ENCODE peak calls at places on chromosomes 1 and 21, in eight cellular contexts. G is neural crest cell; P is activated CD8-positive, alpha-beta T cell treated with anti-CD3 and anti-CD28 coated beads for 36 hours; X is sciatic nerve; U is brain microvascular endothelial cell; V is SW 1271; F is heart right ventricle; K is germinal center. W is an unnamed sample.

GRCh38 chr1:50929376-50929958 is 30.6 kb downstream of the FAF1 start:
- DNase-seq in G (no peak), P (no peak), X (no peak), U (no peak), V (no peak), F (no peak), K (no peak), W (no peak)

GRCh38 chr1:87151500-87152421 is 176.9 kb upstream of the LMO4 start:
- DNase-seq in G (peak; percentile 77), P (peak; percentile 84), X (peak; percentile 89), U (peak; percentile 69), V (no peak), F (peak; percentile 78), K (peak; percentile 55), W (peak; percentile 69)

GRCh38 chr1:236301958-236302335 is 20.2 kb upstream of the ERO1B start:
- DNase-seq in G (no peak), P (no peak), X (no peak), U (no peak), V (no peak), F (no peak), K (no peak), W (no peak)

GRCh38 chr1:209349372-209350324 is 233.9 kb upstream of the CAMK1G start:
- DNase-seq in G (no peak), P (no peak), X (no peak), U (peak; percentile 34), V (no peak), F (no peak), K (no peak), W (no peak)

GRCh38 chr1:159211331-159212136 is 6.9 kb downstream of the ACKR1 start:
- DNase-seq in G (peak; percentile 61), P (peak; percentile 68), X (no peak), U (no peak), V (no peak), F (no peak), K (peak; percentile 54), W (peak; percentile 75)

GRCh38 chr1:60678381-60678780 is 404.0 kb upstream of the NFIA start:
- DNase-seq in G (no peak), P (no peak), X (no peak), U (no peak), V (no peak), F (no peak), K (no peak), W (no peak)

GRCh38 chr1:81477704-81478103 is 323.0 kb upstream of the ADGRL2 start:
- DNase-seq in G (no peak), P (no peak), X (no peak), U (peak; percentile 24), V (no peak), F (no peak), K (no peak), W (no peak)

GRCh38 chr1:171754381-171754705 is 12.5 kb upstream of the VAMP4 start:
- DNase-seq in G (no peak), P (no peak), X (no peak), U (peak; percentile 1), V (no peak), F (no peak), K (no peak), W (no peak)

GRCh38 chr1:177181631-177182291 is 11.0 kb downstream of the BRINP2 start:
- DNase-seq in G (peak; percentile 90), P (peak; percentile 58), X (peak; percentile 77), U (peak; percentile 34), V (no peak), F (peak; percentile 52), K (peak; percentile 73), W (peak; percentile 64)

GRCh38 chr21:42630626-42631025 is 22.8 kb upstream of the PDE9A start:
- DNase-seq in G (no peak), P (no peak), X (peak; percentile 39), U (no peak), V (no peak), F (no peak), K (no peak), W (no peak)

GRCh38 chr1:187648091-187648490 is 819.3 kb downstream of the PLA2G4A start:
- DNase-seq in G (no peak), P (no peak), X (no peak), U (no peak), V (no peak), F (no peak), K (no peak), W (no peak)

GRCh38 chr1:8284167-8284566 is 33.7 kb upstream of the SLC45A1 start:
- DNase-seq in G (no peak), P (no peak), X (no peak), U (peak; percentile 47), V (no peak), F (no peak), K (no peak), W (no peak)

GRCh38 chr1:89641781-89642180 is 8.9 kb downstream of the LRRC8C start:
- DNase-seq in G (no peak), P (no peak), X (no peak), U (no peak), V (no peak), F (no peak), K (no peak), W (no peak)